ENCODE peak calls at places on chromosomes 16 and 17, in nine cellular contexts. R is Calu3, G is nephron progenitor cell, W is body of pancreas, S is fibroblast of the aortic adventitia, K is BE2C, T is foreskin fibroblast, H is B cell, J is GM23338. O is an unnamed sample.

GRCh38 chr17:49715717-49716279 is 8.0 kb upstream of the SLC35B1 start:
- DNase-seq in H (no peak), T (no peak), J (no peak), K (no peak), R (no peak), G (no peak), S (no peak), W (peak; percentile 34), O (peak; percentile 81)

GRCh38 chr16:64590516-64590915 is 531.3 kb downstream of the CDH11 start:
- DNase-seq in H (no peak), G (no peak), W (no peak), K (no peak), T (peak; percentile 4), J (no peak), S (peak; percentile 1), R (no peak), O (no peak)

GRCh38 chr17:34519286-34519685 is 60.1 kb upstream of the TMEM132E start:
- DNase-seq in S (no peak), R (peak; percentile 20), H (no peak), T (peak; percentile 3), J (peak; percentile 95), G (peak; percentile 57), K (peak; percentile 44), W (no peak), O (peak; percentile 52)

GRCh38 chr17:63480826-63481487 is 4.1 kb downstream of the ACE start:
- DNase-seq in G (no peak), J (no peak), R (no peak), K (peak; percentile 97), H (no peak), S (no peak), T (no peak), W (peak; percentile 25), O (no peak)

GRCh38 chr16:27721548-27722265 is 171.8 kb downstream of the KATNIP start:
- DNase-seq in H (no peak), T (peak; percentile 94), K (peak; percentile 28), S (peak; percentile 100), J (no peak), W (peak; percentile 40), R (no peak), G (no peak), O (no peak)

GRCh38 chr16:4915226-4915761 is 21.7 kb downstream of the PPL start:
- DNase-seq in S (peak; percentile 72), J (no peak), W (no peak), R (no peak), G (no peak), K (no peak), H (no peak), T (peak; percentile 94), O (no peak)

GRCh38 chr17:7289256-7290032 is 5.0 kb downstream of the YBX2 start:
- DNase-seq in R (no peak), S (no peak), G (no peak), H (no peak), J (no peak), W (no peak), K (no peak), T (no peak), O (no peak)

GRCh38 chr16:20901068-20901440 is 483 bp downstream of the LYRM1 start:
- DNase-seq in K (no peak), G (no peak), J (peak; percentile 46), W (no peak), H (no peak), T (no peak), R (no peak), S (no peak), O (no peak)

GRCh38 chr17:49522329-49522890 is 27.3 kb downstream of the NGFR start:
- DNase-seq in W (no peak), R (no peak), S (no peak), J (no peak), G (no peak), T (no peak), H (no peak), K (no peak), O (no peak)

GRCh38 chr17:35708149-35708548 is 23.3 kb upstream of the RASL10B start:
- DNase-seq in K (no peak), T (no peak), J (no peak), R (no peak), S (no peak), G (no peak), W (no peak), H (no peak), O (no peak)

GRCh38 chr17:49851387-49852291 is 3.8 kb upstream of the TAC4 start:
- DNase-seq in T (peak; percentile 75), H (peak; percentile 50), J (peak; percentile 85), K (peak; percentile 61), G (peak; percentile 86), S (peak; percentile 72), R (peak; percentile 91), W (peak; percentile 71), O (peak; percentile 80)

GRCh38 chr16:50279142-50279865 is 13.0 kb downstream of the ADCY7 start:
- DNase-seq in H (no peak), G (no peak), R (peak; percentile 55), W (peak; percentile 35), S (no peak), T (no peak), J (no peak), K (no peak), O (no peak)

GRCh38 chr17:16286009-16286946 is 67.0 kb downstream of the CENPV start:
- DNase-seq in T (peak; percentile 97), W (peak; percentile 83), S (peak; percentile 98), K (peak; percentile 56), J (peak; percentile 96), H (peak; percentile 78), G (peak; percentile 53), R (peak; percentile 74), O (peak; percentile 95)

GRCh38 chr16:28923652-28924398 is 1.2 kb downstream of the RABEP2 start:
- DNase-seq in S (no peak), J (peak; percentile 53), T (no peak), W (peak; percentile 42), H (peak; percentile 85), R (no peak), G (no peak), K (no peak), O (no peak)

GRCh38 chr17:50692448-50693040 is 15.2 kb downstream of the ANKRD40 start:
- DNase-seq in R (peak; percentile 56), K (no peak), W (peak; percentile 42), T (no peak), S (no peak), G (no peak), H (no peak), J (no peak), O (no peak)

GRCh38 chr17:27485711-27486495 is 29.7 kb downstream of the KSR1 start:
- DNase-seq in W (no peak), T (no peak), R (no peak), J (no peak), G (no peak), K (no peak), S (no peak), H (no peak), O (no peak)

DNA sequence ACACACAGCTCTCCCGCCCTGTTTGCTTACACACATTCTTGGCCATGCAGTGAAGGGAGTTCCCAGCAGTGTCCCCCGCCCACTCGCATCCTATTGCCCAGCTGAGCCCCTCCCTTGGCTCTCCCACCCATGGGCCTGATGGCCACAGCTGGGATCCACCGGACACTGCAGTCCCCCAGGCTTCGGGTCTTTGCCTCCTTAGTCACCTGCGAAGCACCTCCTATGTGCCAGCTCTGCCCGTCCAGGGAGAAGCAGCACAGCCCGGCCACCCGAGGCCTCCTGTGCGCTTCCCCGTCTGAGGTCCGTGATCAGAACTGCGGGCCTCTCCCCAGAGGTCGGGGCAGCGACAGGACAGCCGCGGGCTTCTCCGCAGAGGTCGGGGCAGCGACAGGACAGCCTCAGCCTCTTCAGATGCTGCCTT is 136.9 kb downstream of the BANP start:
- DNase-seq in W (no peak), H (no peak), R (no peak), J (no peak), S (peak; percentile 49), T (no peak), K (no peak), G (no peak), O (no peak)
- TF ChIP-seq CTCF in W (no peak), H (no peak), R (no peak), J (no peak), S (no peak), T (no peak), K (no peak), G (no peak), O (no peak)

DNA sequence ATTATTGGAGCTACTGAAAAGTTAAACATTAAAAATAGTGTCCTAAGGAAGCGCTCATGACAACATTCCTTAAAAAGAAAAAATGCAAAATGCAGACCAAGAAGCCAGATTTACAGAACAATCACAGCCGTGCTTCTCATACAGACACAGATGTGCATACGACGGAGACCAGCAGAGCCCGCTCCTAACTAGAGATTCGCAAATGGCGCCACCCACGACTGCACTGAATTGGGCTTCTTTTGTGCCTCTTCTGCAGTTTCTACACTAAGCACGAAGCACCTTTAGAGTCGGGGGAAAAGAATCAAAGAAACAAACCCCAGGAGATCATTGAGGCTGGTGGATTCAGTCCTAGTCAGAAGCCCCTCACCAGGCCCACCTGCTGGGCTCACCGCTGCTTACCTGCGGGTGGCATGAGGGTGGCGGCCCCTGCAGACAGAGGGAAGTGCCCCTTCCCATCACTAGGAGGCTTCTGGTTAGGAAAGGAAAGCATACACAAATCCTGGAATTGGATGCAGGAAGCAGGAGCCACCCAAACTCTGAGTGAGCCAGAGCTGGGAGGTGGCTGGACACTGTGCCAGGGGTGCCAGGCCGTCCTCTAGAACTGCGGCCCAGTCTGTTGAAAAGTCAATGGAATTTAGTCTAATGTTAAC is 64.9 kb upstream of the CHMP6 start:
- DNase-seq in H (no peak), R (no peak), W (peak; percentile 3), G (no peak), T (no peak), J (no peak), K (no peak), S (no peak), O (no peak)
- TF ChIP-seq CTCF in H (no peak), R (no peak), W (no peak), G (no peak), T (no peak), J (no peak), K (peak; percentile 20), S (no peak), O (no peak)

DNA sequence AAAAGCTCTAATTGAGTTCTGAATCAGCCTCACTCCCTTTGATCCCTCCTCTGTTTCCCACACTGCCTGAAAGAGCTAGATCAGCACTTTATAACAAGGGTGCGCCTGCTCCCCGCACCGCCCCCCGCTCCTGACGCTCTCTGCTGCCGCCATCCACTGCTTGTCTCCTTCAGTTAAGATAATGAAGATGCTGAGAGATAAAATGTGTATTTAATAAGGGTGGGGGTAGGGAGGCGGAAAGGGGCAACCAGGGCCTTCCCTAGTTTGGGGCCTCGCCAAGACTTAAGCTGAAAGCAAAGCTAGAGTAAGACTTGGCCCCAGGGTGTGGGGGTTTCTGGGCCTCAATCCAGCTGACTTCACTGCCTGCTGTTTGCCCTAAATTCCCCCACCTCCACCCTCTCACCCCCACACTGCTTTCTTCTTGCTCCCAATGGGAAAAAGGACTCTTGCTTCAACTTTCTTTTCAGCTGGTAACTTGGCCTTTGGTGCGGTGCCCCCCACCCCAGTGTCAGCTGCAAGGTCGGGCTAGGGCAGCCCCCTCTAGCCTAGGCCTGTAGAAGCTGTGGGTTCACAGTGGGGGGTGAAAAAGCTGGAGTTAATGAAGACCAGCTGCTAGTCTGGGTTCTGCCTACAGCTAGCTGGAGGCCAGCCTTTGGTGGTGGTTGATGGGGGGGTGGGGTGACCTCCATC is 1.8 kb upstream of the RARA start:
- DNase-seq in J (peak; percentile 70), K (peak; percentile 80), R (peak; percentile 35), T (peak; percentile 88), W (no peak), H (no peak), G (no peak), S (peak; percentile 67), O (peak; percentile 39)
- TF ChIP-seq CTCF in J (no peak), K (no peak), R (no peak), T (no peak), W (no peak), H (no peak), G (no peak), S (no peak), O (no peak)

GRCh38 chr16:401468-402348 is at the start of gene DECR2:
- DNase-seq in J (peak; percentile 95), R (peak; percentile 97), T (peak; percentile 95), S (peak; percentile 87), W (peak; percentile 98), K (peak; percentile 99), G (peak; percentile 100), H (peak; percentile 97), O (peak; percentile 99)
- TF ChIP-seq CTCF in J (peak; percentile 37), R (peak; percentile 28), T (peak; percentile 17), S (peak; percentile 14), W (no peak), K (peak; percentile 39), G (no peak), H (peak; percentile 76), O (peak; percentile 68)